ENCODE peak calls at places on chromosomes 5 and 9, in four cellular contexts. L is A549, Q is GM23248, C is neuronal stem cell. H is an unnamed sample.

GRCh38 chr9:74736635-74737034 is 151.1 kb downstream of the TRPM6 start:
- DNase-seq in Q (no peak), L (no peak), C (no peak), H (no peak)

GRCh38 chr9:135085830-135086546 is 1.5 kb upstream of the OLFM1 start:
- DNase-seq in L (peak; percentile 81), C (peak; percentile 81), Q (peak; percentile 86), H (peak; percentile 48)

GRCh38 chr9:22645893-22646292 is 199.3 kb downstream of the DMRTA1 start:
- DNase-seq in Q (peak; percentile 86), C (no peak), L (no peak), H (no peak)

GRCh38 chr5:139178948-139179347 is 19.2 kb downstream of the SIL1 start:
- DNase-seq in C (peak; percentile 20), Q (no peak), L (no peak), H (no peak)

GRCh38 chr5:136016945-136017530 is 11.8 kb upstream of the TGFBI start:
- DNase-seq in Q (peak; percentile 94), L (peak; percentile 73), C (no peak), H (peak; percentile 51)

GRCh38 chr9:14561929-14562386 is 131.3 kb downstream of the ZDHHC21 start:
- DNase-seq in L (no peak), C (peak; percentile 17), Q (no peak), H (no peak)

GRCh38 chr5:115549154-115549553 is 4.6 kb upstream of the FEM1C start:
- DNase-seq in Q (no peak), L (no peak), C (no peak), H (no peak)

GRCh38 chr9:79257215-79257614 is 314.6 kb upstream of the TLE4 start:
- DNase-seq in Q (peak; percentile 11), L (no peak), C (no peak), H (no peak)

GRCh38 chr5:52673495-52673894 is 114.2 kb upstream of the ITGA1 start:
- DNase-seq in L (no peak), C (no peak), Q (no peak), H (no peak)

GRCh38 chr5:94388773-94389514 is 229.5 kb downstream of the KIAA0825 start:
- DNase-seq in C (no peak), Q (no peak), L (no peak), H (no peak)

GRCh38 chr9:469672-470040 is 255.0 kb downstream of the DOCK8 start:
- DNase-seq in Q (no peak), L (no peak), C (no peak), H (no peak)

GRCh38 chr5:67238191-67238590 is 41.6 kb upstream of the CD180 start:
- DNase-seq in Q (no peak), L (no peak), C (no peak), H (peak; percentile 69)

GRCh38 chr5:67233075-67233474 is 36.5 kb upstream of the CD180 start:
- DNase-seq in C (no peak), L (no peak), Q (peak; percentile 7), H (peak; percentile 23)

GRCh38 chr5:67235399-67236110 is 39.0 kb upstream of the CD180 start:
- DNase-seq in L (no peak), C (no peak), Q (no peak), H (peak; percentile 21)

DNA sequence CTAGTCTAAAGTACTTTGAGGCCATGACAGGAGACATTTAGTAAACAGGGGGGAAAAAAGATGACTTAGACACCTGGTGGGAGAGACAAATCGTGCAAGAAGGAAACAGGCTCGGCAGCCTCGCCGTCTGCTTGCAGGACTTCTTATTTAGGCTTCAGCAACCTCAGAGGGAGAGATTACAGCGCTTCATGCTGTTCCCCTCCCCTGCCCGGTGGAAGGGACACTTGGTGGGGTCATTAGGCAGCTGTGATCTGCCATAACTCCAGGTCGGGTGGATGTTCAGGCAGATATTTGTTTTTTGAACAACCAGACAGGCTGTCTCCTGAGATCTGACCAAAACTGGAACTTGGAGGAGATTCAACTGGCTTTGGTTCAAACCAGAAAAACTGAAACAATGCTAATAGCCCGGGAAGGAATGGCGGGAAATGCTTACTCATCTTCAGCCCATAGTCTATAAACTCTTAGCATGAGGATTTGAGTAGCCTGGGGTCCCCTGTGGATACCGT is 38.1 kb upstream of the CD180 start:
- DNase-seq in C (no peak), Q (peak; percentile 52), L (no peak), H (peak; percentile 74)
- H3K4me1 ChIP-seq in C (peaks cover 4% of the 10 kb centered on the region), Q (peaks cover 8% of the 10 kb centered on the region), L (peaks cover 12% of the 10 kb centered on the region), H (peaks cover 2% of the 10 kb centered on the region)

DNA sequence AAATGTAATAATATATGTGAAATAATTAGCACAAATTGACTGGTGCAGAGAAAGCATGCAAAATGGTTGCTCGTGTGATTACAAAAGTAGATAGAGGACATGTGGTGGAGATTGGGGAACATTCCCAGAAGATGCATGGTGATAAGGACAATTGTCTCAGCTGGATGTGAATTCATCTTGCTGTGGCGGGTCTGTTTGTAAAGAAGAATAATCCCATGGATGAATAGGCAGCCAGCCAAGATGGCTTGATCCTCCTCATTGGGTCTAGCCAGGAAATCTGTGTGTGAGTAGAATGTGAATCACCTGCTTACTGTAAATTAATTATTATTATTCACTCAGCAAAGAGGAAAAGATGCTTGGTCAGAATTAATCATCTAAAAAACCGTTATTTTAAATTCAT is 12.6 kb upstream of the DPYSL3 start:
- DNase-seq in Q (peak; percentile 75), L (no peak), C (no peak), H (no peak)
- H3K4me2 ChIP-seq in Q (no peak overlapping the region), L (no peak overlapping the region), C (no peak overlapping the region), H (no peak overlapping the region)

GRCh38 chr9:109092587-109092986 is 27.2 kb downstream of the TMEM245 start:
- DNase-seq in Q (no peak), L (no peak), C (no peak), H (no peak)

GRCh38 chr9:109095321-109095720 is 24.4 kb downstream of the TMEM245 start:
- DNase-seq in Q (no peak), C (no peak), L (no peak), H (no peak)

GRCh38 chr9:109097156-109097555 is 22.6 kb downstream of the TMEM245 start:
- DNase-seq in L (no peak), Q (no peak), C (no peak), H (no peak)

GRCh38 chr9:109092051-109092580 is 27.6 kb downstream of the TMEM245 start:
- DNase-seq in L (no peak), Q (no peak), C (no peak), H (no peak)

DNA sequence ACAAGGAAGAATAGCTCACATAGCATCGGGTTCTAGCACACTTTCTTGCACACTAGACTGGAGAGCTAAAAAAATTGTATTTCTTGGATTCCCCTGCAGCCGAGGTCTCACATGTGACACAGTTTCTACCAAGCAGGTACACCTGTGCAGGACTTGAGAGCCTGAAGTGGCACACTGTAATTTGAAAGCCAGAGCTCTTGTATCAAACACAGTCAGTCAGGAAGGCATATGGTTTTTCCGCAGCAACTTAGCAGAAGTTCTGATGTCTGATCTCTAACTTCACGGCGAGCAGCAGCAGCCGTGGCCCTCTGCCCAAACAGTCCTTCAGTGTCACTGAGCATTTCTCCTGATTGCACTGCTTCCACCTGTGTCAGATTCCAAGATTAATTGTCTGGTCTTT is 25.5 kb downstream of the TMEM245 start:
- DNase-seq in L (no peak), Q (no peak), C (no peak), H (no peak)
- H3K27ac ChIP-seq in L (no peak overlapping the region), Q (no peak overlapping the region), C (no peak overlapping the region), H (no peak overlapping the region)

GRCh38 chr9:20558609-20559016 is 63.7 kb downstream of the MLLT3 start:
- DNase-seq in Q (peak; percentile 97), L (peak; percentile 53), C (no peak), H (peak; percentile 93)
- H3K4me1 ChIP-seq in Q (peaks cover 30% of the 10 kb centered on the region), L (peaks cover 86% of the 10 kb centered on the region), C (peaks cover 5% of the 10 kb centered on the region), H (peaks cover 2% of the 10 kb centered on the region)

GRCh38 chr9:36966371-36967097 is 67.5 kb downstream of the PAX5 start:
- DNase-seq in C (no peak), L (no peak), Q (no peak), H (no peak)
- H3K4me2 ChIP-seq in C (no peak overlapping the region), L (no peak overlapping the region), Q (no peak overlapping the region), H (no peak overlapping the region)

GRCh38 chr5:1428107-1428506 is 17.1 kb downstream of the SLC6A3 start:
- DNase-seq in C (no peak), Q (no peak), L (no peak), H (no peak)

GRCh38 chr5:1420211-1421195 is 24.7 kb downstream of the SLC6A3 start:
- DNase-seq in C (no peak), L (no peak), Q (peak; percentile 23), H (no peak)

GRCh38 chr5:1421521-1422341 is 23.5 kb downstream of the SLC6A3 start:
- DNase-seq in Q (no peak), L (no peak), C (no peak), H (no peak)

GRCh38 chr5:1423901-1424603 is 21.2 kb downstream of the SLC6A3 start:
- DNase-seq in C (no peak), Q (no peak), L (no peak), H (no peak)

GRCh38 chr5:1424716-1425115 is 20.5 kb downstream of the SLC6A3 start:
- DNase-seq in Q (no peak), L (no peak), C (no peak), H (no peak)
- H3K27ac ChIP-seq in Q (no peak overlapping the region), L (no peak overlapping the region), C (no peak overlapping the region), H (no peak overlapping the region)

GRCh38 chr5:150505816-150506215 is 2.1 kb upstream of the NDST1 start:
- DNase-seq in Q (no peak), L (no peak), C (no peak), H (no peak)

GRCh38 chr5:150508021-150508640 is at the start of gene NDST1:
- DNase-seq in L (no peak), C (no peak), Q (no peak), H (no peak)

GRCh38 chr5:150506571-150507282 is 1.2 kb upstream of the NDST1 start:
- DNase-seq in L (no peak), C (no peak), Q (no peak), H (no peak)

GRCh38 chr5:150508828-150509227 is 897 bp downstream of the NDST1 start:
- DNase-seq in Q (no peak), L (no peak), C (no peak), H (no peak)

GRCh38 chr5:150507283-150508020 is 479 bp upstream of the NDST1 start:
- DNase-seq in Q (no peak), C (no peak), L (no peak), H (no peak)
- H3K4me1 ChIP-seq in Q (peaks cover 52% of the 10 kb centered on the region), C (peaks cover 42% of the 10 kb centered on the region), L (peaks cover 84% of the 10 kb centered on the region), H (peaks cover 75% of the 10 kb centered on the region)

DNA sequence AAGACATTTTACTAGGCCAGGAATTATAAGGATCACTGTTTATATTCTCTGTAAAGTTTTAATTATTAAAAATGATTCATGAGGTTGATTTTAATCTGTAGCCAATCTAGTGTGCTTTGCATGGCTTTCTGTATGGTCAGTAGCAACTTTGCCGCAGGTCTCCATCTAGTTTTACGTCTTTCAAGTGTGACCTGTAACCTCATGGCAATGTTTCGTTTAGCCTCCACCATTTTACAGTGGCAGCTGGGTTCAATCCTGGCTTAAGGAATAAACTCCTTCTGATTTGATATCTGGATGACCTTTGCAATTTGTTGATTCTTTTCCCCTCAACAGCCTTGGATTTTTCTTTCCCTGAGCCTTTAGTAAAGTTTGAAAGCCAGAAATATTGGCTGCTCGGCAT is 434.5 kb upstream of the CDH9 start:
- DNase-seq in L (peak; percentile 10), C (no peak), Q (peak; percentile 21), H (peak; percentile 70)
- H3K4me2 ChIP-seq in L (peak overlapping the region; percentile 69), C (no peak overlapping the region), Q (peak overlapping the region; percentile 46), H (no peak overlapping the region)

H was measured in mesenchymal stem cell.